ENCODE peak calls at places on chromosomes 5 and 9, in six cellular contexts. L, Z, K, C, N and O are unnamed samples.
A peak's percentile ranks its signal among the peaks of the same experiment; 100 is the strongest.

GRCh38 chr9:132001550-132001949 is 78.1 kb downstream of the MED27 start:
- DNase-seq in L (peak; percentile 39), Z (no peak), K (no peak), C (no peak), N (no peak), O (no peak)

GRCh38 chr5:307306-307705 is 14.2 kb upstream of the AHRR start:
- DNase-seq in L (no peak), Z (peak; percentile 9), K (peak; percentile 33), C (no peak), N (no peak), O (no peak)

GRCh38 chr5:174724484-174725260 is at the start of gene MSX2:
- DNase-seq in L (peak; percentile 92), Z (no peak), K (peak; percentile 97), C (peak; percentile 77), N (peak; percentile 97), O (peak; percentile 5)

GRCh38 chr9:108550111-108550510 is 305.7 kb downstream of the ACTL7B start:
- DNase-seq in L (no peak), Z (no peak), K (no peak), C (no peak), N (peak; percentile 29), O (no peak)

GRCh38 chr5:1488882-1489680 is 34.7 kb downstream of the LPCAT1 start:
- DNase-seq in L (peak; percentile 32), Z (peak; percentile 69), K (no peak), C (peak; percentile 77), N (peak; percentile 96), O (no peak)

GRCh38 chr9:83649080-83649479 is 26.1 kb downstream of the IDNK start:
- DNase-seq in L (peak; percentile 63), Z (peak; percentile 79), K (peak; percentile 70), C (peak; percentile 40), N (peak; percentile 65), O (peak; percentile 49)

GRCh38 chr5:163525096-163525495 is 19.7 kb downstream of the MAT2B start:
- DNase-seq in L (no peak), Z (no peak), K (no peak), C (no peak), N (no peak), O (no peak)

GRCh38 chr5:138528208-138528607 is 14.8 kb downstream of the ETF1 start:
- DNase-seq in L (no peak), Z (no peak), K (no peak), C (no peak), N (peak; percentile 34), O (no peak)

GRCh38 chr9:22813520-22813919 is 366.9 kb downstream of the DMRTA1 start:
- DNase-seq in L (no peak), Z (no peak), K (peak; percentile 53), C (no peak), N (peak; percentile 67), O (no peak)

GRCh38 chr5:105940181-105940580 is 1730.6 kb downstream of the EFNA5 start:
- DNase-seq in L (no peak), Z (no peak), K (no peak), C (no peak), N (no peak), O (no peak)

GRCh38 chr5:118553662-118554061 is 434.7 kb downstream of the DTWD2 start:
- DNase-seq in L (peak; percentile 92), Z (no peak), K (no peak), C (peak; percentile 79), N (peak; percentile 99), O (no peak)

GRCh38 chr9:33193818-33194217 is 26.7 kb upstream of the B4GALT1 start:
- DNase-seq in L (no peak), Z (no peak), K (no peak), C (no peak), N (no peak), O (no peak)

GRCh38 chr9:36401897-36402480 is 1.9 kb upstream of the RNF38 start:
- DNase-seq in L (no peak), Z (no peak), K (no peak), C (no peak), N (no peak), O (no peak)

GRCh38 chr5:168642019-168642418 is 62.9 kb upstream of the PANK3 start:
- DNase-seq in L (no peak), Z (no peak), K (no peak), C (no peak), N (no peak), O (no peak)

GRCh38 chr9:110255064-110255416 is 1.3 kb downstream of the TXN start:
- DNase-seq in L (no peak), Z (no peak), K (peak; percentile 45), C (no peak), N (no peak), O (peak; percentile 0)

GRCh38 chr5:143258559-143259253 is 144.8 kb downstream of the NR3C1 start:
- DNase-seq in L (peak; percentile 37), Z (no peak), K (no peak), C (no peak), N (peak; percentile 52), O (no peak)

GRCh38 chr5:113505181-113505580 is 8.3 kb upstream of the YTHDC2 start:
- DNase-seq in L (peak; percentile 38), Z (no peak), K (no peak), C (peak; percentile 14), N (peak; percentile 56), O (no peak)

GRCh38 chr9:136191549-136192286 is 13.2 kb downstream of the LHX3 start:
- DNase-seq in L (no peak), Z (no peak), K (no peak), C (no peak), N (no peak), O (no peak)

GRCh38 chr5:103624748-103625147 is 62.2 kb upstream of the NUDT12 start:
- DNase-seq in L (peak; percentile 62), Z (no peak), K (no peak), C (peak; percentile 15), N (no peak), O (no peak)

GRCh38 chr5:65760504-65761275 is 38.7 kb downstream of the NLN start:
- DNase-seq in L (peak; percentile 88), Z (peak; percentile 74), K (no peak), C (peak; percentile 37), N (peak; percentile 74), O (peak; percentile 14)

GRCh38 chr9:38622083-38622674 is 1.8 kb upstream of the ANKRD18A start:
- DNase-seq in L (no peak), Z (no peak), K (peak; percentile 57), C (no peak), N (peak; percentile 12), O (no peak)

GRCh38 chr5:161385080-161385479 is 161.4 kb downstream of the GABRB2 start:
- DNase-seq in L (no peak), Z (no peak), K (no peak), C (no peak), N (no peak), O (no peak)

GRCh38 chr5:137492321-137492720 is 6.8 kb downstream of the SPOCK1 start:
- DNase-seq in L (peak; percentile 56), Z (no peak), K (no peak), C (peak; percentile 60), N (peak; percentile 39), O (no peak)

GRCh38 chr5:65774346-65774745 is 52.3 kb downstream of the NLN start:
- DNase-seq in L (peak; percentile 73), Z (no peak), K (no peak), C (peak; percentile 57), N (peak; percentile 89), O (no peak)

GRCh38 chr9:135951889-135952663 is 9.1 kb downstream of the UBAC1 start:
- DNase-seq in L (no peak), Z (no peak), K (peak; percentile 53), C (peak; percentile 48), N (no peak), O (no peak)

GRCh38 chr9:2837915-2838314 is 6.0 kb downstream of the PUM3 start:
- DNase-seq in L (peak; percentile 59), Z (no peak), K (no peak), C (no peak), N (peak; percentile 50), O (no peak)

GRCh38 chr5:88518131-88519016 is 249.7 kb upstream of the TMEM161B start:
- DNase-seq in L (no peak), Z (no peak), K (no peak), C (no peak), N (no peak), O (no peak)

GRCh38 chr5:125455041-125455440 is 708.6 kb upstream of the ZNF608 start:
- DNase-seq in L (peak; percentile 38), Z (no peak), K (no peak), C (no peak), N (peak; percentile 9), O (no peak)

GRCh38 chr5:54904425-54904824 is 81.0 kb downstream of the ESM1 start:
- DNase-seq in L (peak; percentile 74), Z (no peak), K (peak; percentile 63), C (peak; percentile 45), N (peak; percentile 86), O (no peak)

GRCh38 chr9:117707561-117707960 is 3.4 kb downstream of the TLR4 start:
- DNase-seq in L (no peak), Z (no peak), K (no peak), C (no peak), N (no peak), O (no peak)

GRCh38 chr5:170498811-170499210 is 5.0 kb upstream of the KCNIP1 start:
- DNase-seq in L (no peak), Z (no peak), K (no peak), C (no peak), N (no peak), O (no peak)
- H3K27me3 ChIP-seq in L (peaks cover 23% of the 10 kb centered on the region), Z (peaks cover 5% of the 10 kb centered on the region), K (peaks cover 8% of the 10 kb centered on the region), C (peaks cover 2% of the 10 kb centered on the region), N (peaks cover 48% of the 10 kb centered on the region), O (peaks cover 3% of the 10 kb centered on the region)

GRCh38 chr5:176864755-176865154 is 34.4 kb downstream of the HK3 start:
- DNase-seq in L (no peak), Z (no peak), K (no peak), C (no peak), N (no peak), O (no peak)
- H3K27me3 ChIP-seq in L (peaks cover 4% of the 10 kb centered on the region), Z (peaks cover 32% of the 10 kb centered on the region), K (no peaks in the 10 kb centered on the region), C (peaks cover 53% of the 10 kb centered on the region), N (peaks cover 33% of the 10 kb centered on the region), O (peaks cover 26% of the 10 kb centered on the region)

DNA sequence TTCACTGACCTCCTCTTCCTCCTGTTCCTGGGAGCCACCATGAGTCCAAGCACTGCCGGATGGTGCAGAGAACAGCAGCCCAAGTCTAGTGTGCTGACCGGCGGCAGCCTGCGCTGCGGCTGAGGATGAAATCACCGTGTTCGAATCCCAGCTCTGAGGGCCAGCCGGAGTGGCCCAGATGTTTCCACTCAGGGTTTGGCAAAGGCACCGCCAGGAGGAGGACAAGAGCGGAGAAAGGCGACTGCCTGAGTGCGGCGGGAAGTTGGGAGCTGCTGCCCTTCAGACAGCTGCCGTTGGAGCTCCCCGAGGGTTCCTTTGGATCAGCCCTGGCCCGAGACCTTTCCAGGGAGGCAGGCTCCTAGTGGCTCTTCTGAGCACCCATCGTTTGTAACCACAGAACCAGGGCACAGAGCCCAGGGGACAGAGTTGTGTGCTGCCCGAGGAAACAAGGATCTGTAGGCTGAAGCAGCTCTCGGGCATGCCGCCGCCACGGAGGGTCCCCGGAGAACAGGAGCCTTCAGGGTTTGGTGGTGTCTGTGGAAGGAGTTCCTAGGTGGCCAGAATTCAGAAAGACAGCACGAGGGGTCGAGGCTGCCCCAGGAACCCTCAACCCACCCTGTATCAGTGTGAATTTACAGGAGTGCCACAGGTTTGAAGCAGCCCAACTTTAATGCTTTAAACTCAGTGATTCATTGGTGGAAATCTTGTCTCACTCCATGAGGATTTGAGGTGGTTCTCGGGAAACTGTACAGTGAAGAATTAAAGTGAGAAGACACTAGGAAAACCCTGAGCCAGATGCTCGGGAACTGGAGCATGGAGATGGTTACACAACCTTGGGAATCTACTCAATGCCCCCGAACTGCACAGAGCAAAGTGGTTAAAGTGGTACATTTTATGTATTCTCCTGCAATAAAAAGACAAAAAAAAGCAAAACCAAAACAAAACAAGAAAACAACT is 115.5 kb upstream of the COL5A1 start:
- DNase-seq in L (peak; percentile 72), Z (peak; percentile 46), K (no peak), C (no peak), N (peak; percentile 88), O (no peak)
- H3K27me3 ChIP-seq in L (no peaks in the 10 kb centered on the region), Z (no peaks in the 10 kb centered on the region), K (no peaks in the 10 kb centered on the region), C (no peaks in the 10 kb centered on the region), N (no peaks in the 10 kb centered on the region), O (no peaks in the 10 kb centered on the region)

GRCh38 chr5:35890021-35890740 is 33.5 kb downstream of the IL7R start:
- DNase-seq in L (no peak), Z (no peak), K (no peak), C (no peak), N (no peak), O (no peak)
- H3K27me3 ChIP-seq in L (no peaks in the 10 kb centered on the region), Z (no peaks in the 10 kb centered on the region), K (no peaks in the 10 kb centered on the region), C (no peaks in the 10 kb centered on the region), N (no peaks in the 10 kb centered on the region), O (no peaks in the 10 kb centered on the region)